ENCODE peak calls at places on chromosomes 3 and 15, in ten cellular contexts. One of them, this sample, is unnamed.

GRCh38 chr3:108500728-108501127 is 9.7 kb downstream of the MYH15 start:
- DNase-seq in uterus: no peak
- DNase-seq in GM13977: no peak
- DNase-seq in GM10248: no peak
- DNase-seq in mesothelial cell of epicardium: no peak
- DNase-seq in B cell: no peak
- DNase-seq in A549: no peak
- DNase-seq in tibial artery: no peak
- DNase-seq in CD4-positive, alpha-beta T cell: no peak
- DNase-seq in nephron progenitor cell: no peak
- DNase-seq in this sample: no peak

GRCh38 chr15:68794869-68795268 is 25.8 kb downstream of the ANP32A start:
- DNase-seq in A549: no peak
- DNase-seq in GM10248: no peak
- DNase-seq in B cell: no peak
- DNase-seq in nephron progenitor cell: no peak
- DNase-seq in mesothelial cell of epicardium: no peak
- DNase-seq in CD4-positive, alpha-beta T cell: no peak
- DNase-seq in GM13977: no peak
- DNase-seq in uterus: no peak
- DNase-seq in tibial artery: no peak
- DNase-seq in this sample: no peak

GRCh38 chr3:159655202-159655601 is 333.4 kb upstream of the IL12A start:
- DNase-seq in uterus: no peak
- DNase-seq in GM13977: no peak
- DNase-seq in A549: no peak
- DNase-seq in tibial artery: no peak
- DNase-seq in mesothelial cell of epicardium: no peak
- DNase-seq in nephron progenitor cell: no peak
- DNase-seq in B cell: no peak
- DNase-seq in GM10248: no peak
- DNase-seq in CD4-positive, alpha-beta T cell: no peak
- DNase-seq in this sample: no peak

GRCh38 chr3:139597947-139598346 is 58.4 kb upstream of the RBP1 start:
- DNase-seq in tibial artery: no peak
- DNase-seq in GM10248: no peak
- DNase-seq in nephron progenitor cell: no peak
- DNase-seq in GM13977: no peak
- DNase-seq in uterus: no peak
- DNase-seq in mesothelial cell of epicardium: no peak
- DNase-seq in CD4-positive, alpha-beta T cell: no peak
- DNase-seq in B cell: no peak
- DNase-seq in A549: no peak
- DNase-seq in this sample: no peak

GRCh38 chr3:197465996-197466549 is 89.7 kb downstream of the BDH1 start:
- DNase-seq in mesothelial cell of epicardium: no peak
- DNase-seq in uterus: no peak
- DNase-seq in B cell: no peak
- DNase-seq in A549: no peak
- DNase-seq in nephron progenitor cell: no peak
- DNase-seq in GM13977: no peak
- DNase-seq in tibial artery: no peak
- DNase-seq in CD4-positive, alpha-beta T cell: no peak
- DNase-seq in GM10248: no peak
- DNase-seq in this sample: no peak

GRCh38 chr3:73542127-73542526 is 82.6 kb downstream of the PDZRN3 start:
- DNase-seq in CD4-positive, alpha-beta T cell: no peak
- DNase-seq in tibial artery: no peak
- DNase-seq in mesothelial cell of epicardium: no peak
- DNase-seq in uterus: no peak
- DNase-seq in A549: no peak
- DNase-seq in GM10248: no peak
- DNase-seq in nephron progenitor cell: no peak
- DNase-seq in B cell: no peak
- DNase-seq in GM13977: no peak
- DNase-seq in this sample: no peak

GRCh38 chr3:73772076-73772475 is 147.3 kb upstream of the PDZRN3 start:
- DNase-seq in CD4-positive, alpha-beta T cell: no peak
- DNase-seq in tibial artery: no peak
- DNase-seq in B cell: no peak
- DNase-seq in mesothelial cell of epicardium: no peak
- DNase-seq in GM13977: no peak
- DNase-seq in A549: no peak
- DNase-seq in GM10248: no peak
- DNase-seq in nephron progenitor cell: no peak
- DNase-seq in uterus: no peak
- DNase-seq in this sample: no peak

GRCh38 chr3:183455064-183455463 is 26.6 kb upstream of the MCF2L2 start:
- DNase-seq in GM10248: no peak
- DNase-seq in GM13977: no peak
- DNase-seq in mesothelial cell of epicardium: no peak
- DNase-seq in A549: no peak
- DNase-seq in nephron progenitor cell: no peak
- DNase-seq in CD4-positive, alpha-beta T cell: no peak
- DNase-seq in tibial artery: no peak
- DNase-seq in B cell: no peak
- DNase-seq in uterus: no peak
- DNase-seq in this sample: no peak

GRCh38 chr15:72751751-72752455 is 31.7 kb downstream of the ADPGK start:
- DNase-seq in A549: no peak
- DNase-seq in uterus: no peak
- DNase-seq in GM13977: no peak
- DNase-seq in GM10248: no peak
- DNase-seq in CD4-positive, alpha-beta T cell: no peak
- DNase-seq in nephron progenitor cell: no peak
- DNase-seq in B cell: peak
- DNase-seq in tibial artery: no peak
- DNase-seq in mesothelial cell of epicardium: no peak
- DNase-seq in this sample: no peak

GRCh38 chr15:34334676-34335075 is 2.9 kb downstream of the SLC12A6 start:
- DNase-seq in GM13977: no peak
- DNase-seq in B cell: no peak
- DNase-seq in GM10248: no peak
- DNase-seq in nephron progenitor cell: no peak
- DNase-seq in mesothelial cell of epicardium: no peak
- DNase-seq in CD4-positive, alpha-beta T cell: no peak
- DNase-seq in uterus: no peak
- DNase-seq in A549: no peak
- DNase-seq in tibial artery: no peak
- DNase-seq in this sample: no peak

GRCh38 chr3:51637941-51638471 is 33.0 kb upstream of the TEX264 start:
- DNase-seq in B cell: peak
- DNase-seq in GM10248: peak
- DNase-seq in GM13977: peak
- DNase-seq in mesothelial cell of epicardium: no peak
- DNase-seq in CD4-positive, alpha-beta T cell: peak
- DNase-seq in uterus: no peak
- DNase-seq in nephron progenitor cell: peak
- DNase-seq in tibial artery: no peak
- DNase-seq in A549: peak
- DNase-seq in this sample: no peak

GRCh38 chr15:90064931-90065681 is 37.2 kb downstream of the IDH2 start:
- DNase-seq in GM13977: no peak
- DNase-seq in tibial artery: peak
- DNase-seq in mesothelial cell of epicardium: no peak
- DNase-seq in uterus: no peak
- DNase-seq in A549: no peak
- DNase-seq in GM10248: no peak
- DNase-seq in B cell: no peak
- DNase-seq in nephron progenitor cell: peak
- DNase-seq in CD4-positive, alpha-beta T cell: no peak
- DNase-seq in this sample: no peak

GRCh38 chr15:70401709-70402108 is 304.0 kb upstream of the TLE3 start:
- DNase-seq in nephron progenitor cell: no peak
- DNase-seq in A549: no peak
- DNase-seq in mesothelial cell of epicardium: no peak
- DNase-seq in B cell: no peak
- DNase-seq in uterus: no peak
- DNase-seq in GM13977: no peak
- DNase-seq in tibial artery: peak
- DNase-seq in CD4-positive, alpha-beta T cell: no peak
- DNase-seq in GM10248: no peak
- DNase-seq in this sample: no peak
- TF ChIP-seq CTCF in nephron progenitor cell: no peak
- TF ChIP-seq CTCF in A549: no peak
- TF ChIP-seq CTCF in mesothelial cell of epicardium: no peak
- TF ChIP-seq CTCF in B cell: no peak
- TF ChIP-seq CTCF in uterus: no peak
- TF ChIP-seq CTCF in GM13977: no peak
- TF ChIP-seq CTCF in tibial artery: no peak
- TF ChIP-seq CTCF in CD4-positive, alpha-beta T cell: no peak
- TF ChIP-seq CTCF in GM10248: no peak
- TF ChIP-seq CTCF in this sample: no peak

DNA sequence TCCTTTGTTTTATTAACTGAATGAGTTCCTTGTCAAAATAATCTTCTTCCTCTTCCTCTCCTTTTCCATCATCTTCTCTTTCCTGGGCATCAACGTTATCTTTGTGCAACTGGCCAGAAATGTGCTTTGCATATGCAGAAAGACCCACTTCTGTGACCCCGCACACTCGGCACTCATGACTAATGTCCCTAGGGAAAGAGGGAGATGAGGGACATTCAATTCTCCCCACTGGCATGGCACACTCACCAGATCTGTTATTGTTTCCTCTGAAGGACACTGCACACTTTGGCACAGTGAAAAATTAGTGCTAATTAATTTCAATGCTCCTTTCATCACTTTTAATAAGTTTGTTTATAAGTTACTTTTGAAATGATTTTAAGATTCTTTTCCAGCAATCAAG is 34.0 kb downstream of the ZNF106 start:
- DNase-seq in GM10248: no peak
- DNase-seq in mesothelial cell of epicardium: no peak
- DNase-seq in B cell: no peak
- DNase-seq in nephron progenitor cell: no peak
- DNase-seq in CD4-positive, alpha-beta T cell: no peak
- DNase-seq in A549: no peak
- DNase-seq in GM13977: no peak
- DNase-seq in tibial artery: no peak
- DNase-seq in uterus: no peak
- DNase-seq in this sample: no peak
- TF ChIP-seq CTCF in GM10248: no peak
- TF ChIP-seq CTCF in mesothelial cell of epicardium: no peak
- TF ChIP-seq CTCF in B cell: no peak
- TF ChIP-seq CTCF in nephron progenitor cell: no peak
- TF ChIP-seq CTCF in CD4-positive, alpha-beta T cell: no peak
- TF ChIP-seq CTCF in A549: no peak
- TF ChIP-seq CTCF in GM13977: no peak
- TF ChIP-seq CTCF in tibial artery: no peak
- TF ChIP-seq CTCF in uterus: no peak
- TF ChIP-seq CTCF in this sample: no peak

DNA sequence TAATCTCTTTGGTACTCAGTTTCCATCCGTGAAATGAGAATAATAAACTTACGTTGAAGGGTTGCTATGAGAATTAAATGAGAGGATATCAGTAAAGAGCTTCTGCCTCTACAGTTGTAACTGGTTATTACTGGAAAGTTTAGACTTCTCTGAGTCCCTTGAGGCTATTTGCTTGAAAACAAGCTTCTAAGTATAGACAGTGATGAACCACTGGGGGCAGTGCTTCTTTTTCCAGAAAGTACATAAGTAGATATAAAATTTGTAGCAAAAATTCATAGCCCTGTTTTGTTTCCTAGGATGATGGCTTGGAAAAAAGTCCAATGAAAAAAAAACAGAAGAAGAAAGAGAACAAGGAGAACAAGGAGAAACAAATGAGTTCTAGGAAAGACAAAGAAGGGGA is 87.1 kb downstream of the RGMA start:
- DNase-seq in B cell: no peak
- DNase-seq in tibial artery: no peak
- DNase-seq in nephron progenitor cell: no peak
- DNase-seq in A549: no peak
- DNase-seq in GM10248: no peak
- DNase-seq in mesothelial cell of epicardium: no peak
- DNase-seq in CD4-positive, alpha-beta T cell: no peak
- DNase-seq in GM13977: no peak
- DNase-seq in uterus: no peak
- DNase-seq in this sample: no peak
- TF ChIP-seq CTCF in B cell: no peak
- TF ChIP-seq CTCF in tibial artery: no peak
- TF ChIP-seq CTCF in nephron progenitor cell: peak
- TF ChIP-seq CTCF in A549: peak
- TF ChIP-seq CTCF in GM10248: no peak
- TF ChIP-seq CTCF in mesothelial cell of epicardium: no peak
- TF ChIP-seq CTCF in CD4-positive, alpha-beta T cell: no peak
- TF ChIP-seq CTCF in GM13977: no peak
- TF ChIP-seq CTCF in uterus: no peak
- TF ChIP-seq CTCF in this sample: peak

GRCh38 chr3:12691733-12692132 is 27.8 kb upstream of the RAF1 start:
- DNase-seq in A549: no peak
- DNase-seq in CD4-positive, alpha-beta T cell: no peak
- DNase-seq in uterus: no peak
- DNase-seq in GM13977: no peak
- DNase-seq in GM10248: no peak
- DNase-seq in tibial artery: no peak
- DNase-seq in mesothelial cell of epicardium: no peak
- DNase-seq in B cell: no peak
- DNase-seq in nephron progenitor cell: no peak
- DNase-seq in this sample: no peak
- TF ChIP-seq CTCF in A549: no peak
- TF ChIP-seq CTCF in CD4-positive, alpha-beta T cell: no peak
- TF ChIP-seq CTCF in uterus: no peak
- TF ChIP-seq CTCF in GM13977: no peak
- TF ChIP-seq CTCF in GM10248: no peak
- TF ChIP-seq CTCF in tibial artery: no peak
- TF ChIP-seq CTCF in mesothelial cell of epicardium: no peak
- TF ChIP-seq CTCF in B cell: no peak
- TF ChIP-seq CTCF in nephron progenitor cell: no peak
- TF ChIP-seq CTCF in this sample: no peak

GRCh38 chr15:41660235-41661077 is at the start of gene MGA:
- DNase-seq in mesothelial cell of epicardium: peak
- DNase-seq in B cell: peak
- DNase-seq in GM10248: peak
- DNase-seq in uterus: peak
- DNase-seq in A549: peak
- DNase-seq in nephron progenitor cell: peak
- DNase-seq in CD4-positive, alpha-beta T cell: peak
- DNase-seq in GM13977: peak
- DNase-seq in tibial artery: peak
- DNase-seq in this sample: peak
- TF ChIP-seq CTCF in mesothelial cell of epicardium: no peak
- TF ChIP-seq CTCF in B cell: no peak
- TF ChIP-seq CTCF in GM10248: peak
- TF ChIP-seq CTCF in uterus: no peak
- TF ChIP-seq CTCF in A549: no peak
- TF ChIP-seq CTCF in nephron progenitor cell: no peak
- TF ChIP-seq CTCF in CD4-positive, alpha-beta T cell: no peak
- TF ChIP-seq CTCF in GM13977: peak
- TF ChIP-seq CTCF in tibial artery: no peak
- TF ChIP-seq CTCF in this sample: peak

This sample was measured in osteocyte.